ENCODE peak calls at places on chromosomes 3 and 15, in ten cellular contexts. U, L, V, X, T, Y, F, A, J and W are unnamed samples.

GRCh38 chr15:33089878-33090757 is 104.4 kb downstream of the FMN1 start:
- DNase-seq in U (no peak), L (peak), V (no peak), X (no peak), T (peak), Y (no peak), F (no peak), A (no peak), J (peak), W (no peak)

GRCh38 chr3:136925425-136926190 is 32.2 kb upstream of the IL20RB start:
- DNase-seq in U (no peak), L (no peak), V (no peak), X (no peak), T (no peak), Y (no peak), F (no peak), A (no peak), J (no peak), W (no peak)

GRCh38 chr3:194139085-194139976 is 3.4 kb downstream of the HES1 start:
- DNase-seq in U (peak), L (no peak), V (no peak), X (no peak), T (peak), Y (no peak), F (peak), A (no peak), J (peak), W (peak)

GRCh38 chr15:50685191-50685975 is 1.2 kb downstream of the TRPM7 start:
- DNase-seq in U (no peak), L (no peak), V (no peak), X (no peak), T (no peak), Y (no peak), F (no peak), A (no peak), J (peak), W (peak)

GRCh38 chr15:87704276-87704675 is 552.3 kb downstream of the NTRK3 start:
- DNase-seq in U (no peak), L (no peak), V (no peak), X (no peak), T (no peak), Y (peak), F (no peak), A (no peak), J (no peak), W (no peak)

GRCh38 chr3:130820976-130821375 is 72.9 kb upstream of the ATP2C1 start:
- DNase-seq in U (no peak), L (peak), V (peak), X (no peak), T (peak), Y (no peak), F (no peak), A (no peak), J (peak), W (no peak)

GRCh38 chr3:25789596-25790556 is at the start of gene OXSM:
- DNase-seq in U (peak), L (peak), V (peak), X (peak), T (peak), Y (peak), F (peak), A (peak), J (peak), W (peak)

GRCh38 chr15:66270932-66271331 is 17.4 kb upstream of the MEGF11 start:
- DNase-seq in U (no peak), L (no peak), V (no peak), X (no peak), T (no peak), Y (no peak), F (no peak), A (no peak), J (no peak), W (no peak)

GRCh38 chr3:101228441-101228840 is 91.9 kb downstream of the IMPG2 start:
- DNase-seq in U (no peak), L (no peak), V (no peak), X (no peak), T (no peak), Y (no peak), F (no peak), A (no peak), J (no peak), W (no peak)

GRCh38 chr3:157442729-157443128 is 6.1 kb downstream of the PTX3 start:
- DNase-seq in U (no peak), L (no peak), V (no peak), X (no peak), T (peak), Y (no peak), F (no peak), A (no peak), J (no peak), W (no peak)

GRCh38 chr15:33872761-33873106 is 95.6 kb upstream of the CHRM5 start:
- DNase-seq in U (no peak), L (no peak), V (no peak), X (no peak), T (no peak), Y (no peak), F (no peak), A (no peak), J (no peak), W (no peak)

GRCh38 chr3:46880884-46881818 is 3.6 kb downstream of the PTH1R start:
- DNase-seq in U (no peak), L (no peak), V (no peak), X (no peak), T (no peak), Y (no peak), F (no peak), A (no peak), J (no peak), W (peak)

GRCh38 chr3:155026999-155027591 is 53.0 kb upstream of the MME start:
- DNase-seq in U (no peak), L (no peak), V (no peak), X (no peak), T (peak), Y (no peak), F (no peak), A (no peak), J (no peak), W (no peak)

DNA sequence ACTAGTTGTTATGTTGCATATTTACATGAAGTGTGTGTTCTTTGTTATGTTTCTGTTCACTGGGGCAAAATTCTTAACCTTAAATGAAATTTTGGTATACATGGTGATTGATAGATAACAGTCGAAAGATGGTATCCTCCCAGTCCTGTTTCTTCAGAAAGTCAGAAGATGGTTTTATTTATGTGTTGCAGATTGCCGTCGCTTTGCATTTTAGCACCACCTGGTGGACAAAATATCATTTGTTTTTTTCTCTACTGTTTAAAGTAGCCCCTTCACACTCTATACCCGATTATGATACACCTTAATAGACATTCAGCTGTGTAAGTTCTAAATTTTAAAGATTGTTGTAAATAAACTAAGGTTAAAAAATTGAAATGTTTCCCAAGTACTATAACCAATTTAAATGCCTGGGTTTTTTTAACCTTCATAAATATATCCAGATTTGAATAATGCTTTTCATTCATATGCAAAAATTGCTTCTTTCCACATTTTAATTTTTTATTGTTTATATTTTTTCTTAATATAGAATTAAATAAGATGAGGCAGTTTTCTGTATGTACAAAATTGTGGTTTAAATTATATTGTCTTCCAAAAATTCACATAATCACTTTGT is 152.2 kb downstream of the ALCAM start:
- DNase-seq in U (no peak), L (no peak), V (peak), X (peak), T (peak), Y (no peak), F (no peak), A (no peak), J (peak), W (peak)
- TF ChIP-seq CTCF in U (peak), L (peak), V (peak), X (peak), T (peak), Y (peak), F (peak), A (peak), J (peak), W (peak)

GRCh38 chr3:183688869-183689268 is 8.7 kb upstream of the YEATS2 start:
- DNase-seq in U (no peak), L (no peak), V (no peak), X (no peak), T (peak), Y (no peak), F (no peak), A (no peak), J (no peak), W (no peak)

GRCh38 chr3:183687705-183688104 is 9.9 kb upstream of the YEATS2 start:
- DNase-seq in U (no peak), L (no peak), V (no peak), X (no peak), T (no peak), Y (no peak), F (no peak), A (no peak), J (no peak), W (no peak)

GRCh38 chr3:183697123-183697609 is 431 bp upstream of the YEATS2 start:
- DNase-seq in U (no peak), L (no peak), V (no peak), X (peak), T (no peak), Y (no peak), F (no peak), A (no peak), J (no peak), W (no peak)

GRCh38 chr3:183695569-183696364 is 1.8 kb upstream of the YEATS2 start:
- DNase-seq in U (no peak), L (no peak), V (no peak), X (no peak), T (no peak), Y (no peak), F (no peak), A (no peak), J (no peak), W (no peak)

GRCh38 chr3:183692436-183692835 is 5.2 kb upstream of the YEATS2 start:
- DNase-seq in U (no peak), L (no peak), V (no peak), X (no peak), T (no peak), Y (no peak), F (no peak), A (no peak), J (no peak), W (no peak)
- TF ChIP-seq CTCF in U (no peak), L (no peak), V (no peak), X (no peak), T (no peak), Y (no peak), F (no peak), A (no peak), J (no peak), W (no peak)

DNA sequence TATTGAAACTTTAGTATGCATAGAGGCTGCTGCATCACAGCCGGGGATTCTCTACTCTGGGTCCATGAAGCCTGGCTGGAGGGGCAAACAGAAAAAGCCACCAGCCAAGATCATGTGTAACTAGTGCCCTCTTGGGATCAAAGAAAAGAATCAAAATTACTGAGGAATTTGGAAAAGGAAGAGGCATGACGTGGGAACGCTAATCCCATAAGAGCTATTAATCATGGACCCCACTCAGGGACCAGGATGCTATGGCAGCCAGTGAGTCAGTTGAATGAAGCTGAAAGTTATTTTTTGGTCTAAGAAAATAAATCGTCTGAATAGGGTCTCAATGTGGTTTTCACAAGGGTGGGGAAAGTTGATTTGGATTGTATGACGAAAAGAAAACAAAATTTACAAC is 1165.1 kb downstream of the ROBO2 start:
- DNase-seq in U (no peak), L (no peak), V (peak), X (no peak), T (peak), Y (no peak), F (no peak), A (no peak), J (no peak), W (peak)
- TF ChIP-seq CTCF in U (no peak), L (no peak), V (no peak), X (no peak), T (no peak), Y (no peak), F (peak), A (peak), J (no peak), W (peak)

GRCh38 chr3:9825461-9826040 is 15.5 kb downstream of the TTLL3 start:
- DNase-seq in U (peak), L (no peak), V (no peak), X (no peak), T (no peak), Y (no peak), F (no peak), A (no peak), J (no peak), W (peak)

GRCh38 chr3:9828801-9829755 is 14.7 kb downstream of the RPUSD3 start:
- DNase-seq in U (peak), L (no peak), V (no peak), X (no peak), T (no peak), Y (no peak), F (no peak), A (no peak), J (no peak), W (no peak)

GRCh38 chr3:9831253-9831652 is 12.6 kb downstream of the RPUSD3 start:
- DNase-seq in U (no peak), L (no peak), V (no peak), X (no peak), T (no peak), Y (no peak), F (no peak), A (no peak), J (no peak), W (no peak)

DNA sequence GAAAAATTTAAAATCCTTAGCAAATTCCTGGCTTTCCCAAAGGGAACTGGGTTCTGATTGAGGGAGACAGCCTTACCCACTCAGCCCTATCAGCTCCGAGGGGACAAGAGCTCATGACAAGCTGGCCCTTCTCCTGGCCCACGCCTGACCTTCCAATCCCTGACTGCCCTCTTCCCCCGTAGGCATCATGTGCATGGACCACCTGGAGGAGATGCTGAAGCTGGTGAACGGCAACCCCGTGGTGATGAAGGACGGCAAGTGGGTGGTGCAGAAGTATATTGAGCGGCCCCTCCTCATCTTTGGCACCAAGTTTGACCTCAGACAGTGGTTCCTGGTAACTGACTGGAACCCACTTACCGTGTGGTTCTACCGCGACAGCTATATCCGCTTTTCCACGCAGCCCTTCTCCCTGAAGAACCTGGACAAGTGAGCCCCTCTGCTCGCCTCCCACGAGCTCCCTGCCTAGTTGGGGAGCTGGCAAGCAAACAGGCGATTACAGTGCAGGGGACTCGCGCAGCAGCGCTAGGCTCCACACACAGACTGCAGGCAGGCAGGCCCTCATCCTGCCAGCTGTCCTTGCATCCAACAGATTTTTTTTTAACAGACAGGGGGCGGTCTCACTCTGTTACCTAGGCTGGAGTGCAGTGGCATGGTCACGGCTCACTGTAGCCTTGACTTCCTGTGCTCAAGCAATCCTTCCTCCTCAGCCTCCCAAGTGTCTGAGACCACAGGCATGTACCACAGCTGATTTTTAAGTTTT is 16.8 kb downstream of the RPUSD3 start:
- DNase-seq in U (peak), L (no peak), V (no peak), X (no peak), T (peak), Y (no peak), F (peak), A (no peak), J (no peak), W (peak)
- TF ChIP-seq CTCF in U (no peak), L (no peak), V (peak), X (peak), T (peak), Y (no peak), F (peak), A (peak), J (peak), W (peak)

GRCh38 chr3:170579646-170580045 is 6.2 kb downstream of the SLC7A14 start:
- DNase-seq in U (no peak), L (no peak), V (no peak), X (no peak), T (no peak), Y (no peak), F (no peak), A (no peak), J (no peak), W (no peak)

GRCh38 chr3:170589113-170589512 is 3.2 kb upstream of the SLC7A14 start:
- DNase-seq in U (no peak), L (no peak), V (no peak), X (no peak), T (no peak), Y (no peak), F (no peak), A (no peak), J (no peak), W (no peak)

GRCh38 chr3:170585937-170586310 is at the start of gene SLC7A14:
- DNase-seq in U (no peak), L (no peak), V (no peak), X (no peak), T (no peak), Y (no peak), F (peak), A (peak), J (no peak), W (peak)

GRCh38 chr3:170584585-170585007 is 1.3 kb downstream of the SLC7A14 start:
- DNase-seq in U (peak), L (peak), V (peak), X (no peak), T (peak), Y (no peak), F (peak), A (peak), J (peak), W (peak)

GRCh38 chr3:170585008-170585936 is 603 bp downstream of the SLC7A14 start:
- DNase-seq in U (no peak), L (no peak), V (no peak), X (no peak), T (no peak), Y (no peak), F (peak), A (peak), J (no peak), W (peak)
- TF ChIP-seq CTCF in U (no peak), L (no peak), V (no peak), X (no peak), T (no peak), Y (no peak), F (no peak), A (no peak), J (no peak), W (no peak)

GRCh38 chr3:168060317-168060716 is 35.4 kb downstream of the GOLIM4 start:
- DNase-seq in U (no peak), L (no peak), V (no peak), X (peak), T (no peak), Y (no peak), F (no peak), A (no peak), J (no peak), W (no peak)

GRCh38 chr3:168061332-168061996 is 34.3 kb downstream of the GOLIM4 start:
- DNase-seq in U (no peak), L (no peak), V (no peak), X (peak), T (no peak), Y (no peak), F (no peak), A (no peak), J (no peak), W (no peak)

GRCh38 chr3:168062679-168063078 is 33.0 kb downstream of the GOLIM4 start:
- DNase-seq in U (no peak), L (no peak), V (no peak), X (no peak), T (no peak), Y (no peak), F (no peak), A (no peak), J (no peak), W (no peak)

GRCh38 chr3:168065569-168065968 is 30.2 kb downstream of the GOLIM4 start:
- DNase-seq in U (no peak), L (no peak), V (no peak), X (no peak), T (no peak), Y (no peak), F (no peak), A (no peak), J (no peak), W (no peak)

DNA sequence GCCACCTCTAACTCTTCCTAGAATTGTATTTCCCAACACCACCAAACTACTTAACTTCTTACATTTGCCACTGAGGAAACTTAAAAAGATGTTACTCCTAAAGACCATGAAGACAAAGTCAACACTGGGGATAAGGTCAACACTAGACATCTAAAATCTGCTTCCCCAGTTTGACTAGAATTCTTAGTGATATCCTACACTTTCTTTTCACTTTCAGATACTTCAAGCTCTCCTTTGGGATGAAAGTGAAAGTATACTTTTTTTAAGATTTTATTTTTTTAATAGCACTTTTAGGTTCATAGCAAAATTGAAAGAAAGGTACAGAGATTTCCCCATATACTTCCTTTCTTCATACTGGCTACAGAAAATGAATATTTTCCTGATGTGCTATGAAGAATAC is 32.6 kb downstream of the GOLIM4 start:
- DNase-seq in U (no peak), L (no peak), V (no peak), X (no peak), T (no peak), Y (no peak), F (no peak), A (no peak), J (no peak), W (no peak)
- TF ChIP-seq CTCF in U (no peak), L (no peak), V (no peak), X (no peak), T (no peak), Y (no peak), F (no peak), A (no peak), J (no peak), W (no peak)

GRCh38 chr3:113623324-113623723 is 73.1 kb downstream of the USF3 start:
- DNase-seq in U (no peak), L (no peak), V (no peak), X (no peak), T (peak), Y (no peak), F (peak), A (no peak), J (peak), W (peak)
- TF ChIP-seq CTCF in U (no peak), L (no peak), V (peak), X (no peak), T (peak), Y (no peak), F (peak), A (no peak), J (peak), W (peak)

DNA sequence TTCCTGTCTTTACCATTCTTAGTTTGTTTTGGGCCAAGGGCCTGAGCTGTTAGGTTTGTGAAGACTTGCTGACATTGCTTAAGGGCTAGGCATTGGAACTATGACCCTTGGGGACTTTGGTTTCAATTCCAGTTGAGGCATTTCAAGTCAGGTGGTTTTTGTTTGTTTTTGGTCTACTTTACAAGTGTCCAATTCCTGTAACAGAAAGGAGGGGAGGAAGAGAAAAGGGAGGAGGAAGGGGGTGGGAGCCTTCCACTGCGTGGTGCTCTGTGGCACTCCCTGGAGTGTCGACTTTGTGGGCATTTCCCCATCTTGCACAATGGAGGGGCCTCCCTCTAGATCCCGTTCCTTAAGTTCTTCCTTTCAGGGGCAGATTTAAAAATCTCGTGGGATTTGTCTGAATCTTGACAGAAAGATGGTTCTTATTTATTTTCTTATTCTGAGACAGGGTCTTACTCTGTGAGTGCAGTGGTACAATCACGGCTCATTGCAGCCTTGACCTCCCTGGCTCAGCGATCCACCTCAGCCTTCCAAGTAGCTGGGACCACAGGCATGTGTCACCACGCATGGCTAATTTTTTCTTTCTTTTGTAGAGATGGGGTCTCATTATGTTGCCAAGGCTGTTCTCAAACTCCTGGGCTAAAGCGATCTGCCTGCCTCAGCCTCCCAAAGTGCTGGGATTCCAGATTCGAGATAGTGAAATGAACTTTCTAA is 59.5 kb upstream of the RYK start:
- DNase-seq in U (no peak), L (peak), V (no peak), X (no peak), T (no peak), Y (no peak), F (no peak), A (no peak), J (no peak), W (no peak)
- TF ChIP-seq CTCF in U (no peak), L (no peak), V (no peak), X (no peak), T (no peak), Y (no peak), F (no peak), A (no peak), J (no peak), W (no peak)